ENCODE peak calls at places on chromosomes 2 and 18, in five cellular contexts. U is RWPE2, W is upper lobe of right lung, H is astrocyte of the spinal cord, T is posterior cingulate gyrus. R is an unnamed sample.

GRCh38 chr2:72562451-72563153 is 263.2 kb downstream of the EXOC6B start:
- DNase-seq in W (no peak), U (no peak), H (peak; percentile 42), T (no peak), R (no peak)

GRCh38 chr2:205405194-205405593 is 277.1 kb upstream of the NRP2 start:
- DNase-seq in T (no peak), H (peak; percentile 31), W (no peak), U (no peak), R (no peak)

GRCh38 chr18:40413160-40413559 is 1541.9 kb upstream of the PIK3C3 start:
- DNase-seq in T (peak; percentile 28), U (no peak), W (no peak), H (peak; percentile 24), R (no peak)

GRCh38 chr2:56357655-56358295 is 174.0 kb downstream of the CCDC85A start:
- DNase-seq in W (no peak), U (no peak), T (no peak), H (peak; percentile 6), R (no peak)

GRCh38 chr2:217497850-217498377 is 504.9 kb downstream of the TNS1 start:
- DNase-seq in W (no peak), T (no peak), H (no peak), U (no peak), R (no peak)

GRCh38 chr2:84971799-84972790 is 1.1 kb downstream of the KCMF1 start:
- DNase-seq in H (peak; percentile 31), U (no peak), T (peak; percentile 19), W (peak; percentile 83), R (peak; percentile 80)

GRCh38 chr2:157093666-157094065 is 163.8 kb upstream of the GALNT5 start:
- DNase-seq in H (no peak), W (no peak), T (no peak), U (no peak), R (no peak)

GRCh38 chr2:80863166-80863714 is 558.7 kb upstream of the LRRTM1 start:
- DNase-seq in H (no peak), W (peak; percentile 51), T (no peak), U (no peak), R (no peak)

GRCh38 chr2:127158614-127159290 is 51.8 kb upstream of the BIN1 start:
- DNase-seq in W (no peak), H (no peak), T (no peak), U (no peak), R (peak; percentile 57)

GRCh38 chr18:7413906-7414305 is 153.2 kb upstream of the PTPRM start:
- DNase-seq in W (no peak), T (no peak), H (no peak), U (no peak), R (no peak)

GRCh38 chr2:64362562-64363026 is 91.4 kb upstream of the LGALSL start:
- DNase-seq in H (no peak), T (no peak), W (no peak), U (peak; percentile 93), R (no peak)

GRCh38 chr2:224646242-224646846 is 61.2 kb upstream of the CUL3 start:
- DNase-seq in U (no peak), H (peak; percentile 7), T (no peak), W (no peak), R (no peak)

GRCh38 chr2:171595896-171596295 is 73.6 kb downstream of the CYBRD1 start:
- DNase-seq in U (no peak), T (no peak), H (peak; percentile 91), W (no peak), R (no peak)

GRCh38 chr2:188870289-188870688 is 103.9 kb upstream of the COL3A1 start:
- DNase-seq in H (peak; percentile 80), W (no peak), T (no peak), U (no peak), R (no peak)

GRCh38 chr2:196415384-196415783 is 224.1 kb upstream of the CCDC150 start:
- DNase-seq in T (no peak), H (no peak), W (no peak), U (no peak), R (no peak)

GRCh38 chr2:38863061-38863695 is 12.6 kb downstream of the DHX57 start:
- DNase-seq in U (no peak), H (no peak), W (no peak), T (no peak), R (no peak)

GRCh38 chr2:103119352-103119751 is 357.5 kb downstream of the TMEM182 start:
- DNase-seq in T (no peak), W (no peak), H (no peak), U (no peak), R (no peak)

GRCh38 chr2:67994716-67995115 is 68.1 kb downstream of the C1D start:
- DNase-seq in W (no peak), U (no peak), H (no peak), T (no peak), R (no peak)

GRCh38 chr18:10074122-10074521 is 160.3 kb downstream of the VAPA start:
- DNase-seq in W (no peak), U (no peak), H (no peak), T (no peak), R (no peak)

GRCh38 chr2:236352761-236353593 is 88.8 kb upstream of the ASB18 start:
- DNase-seq in W (no peak), H (peak; percentile 33), T (no peak), U (no peak), R (no peak)

GRCh38 chr2:110713508-110714362 is 18.6 kb upstream of the ACOXL start:
- DNase-seq in H (no peak), T (no peak), W (no peak), U (no peak), R (no peak)

GRCh38 chr2:237235383-237236095 is 149.8 kb downstream of the COPS8 start:
- DNase-seq in W (no peak), H (peak; percentile 97), U (no peak), T (no peak), R (peak; percentile 80)

GRCh38 chr2:121099329-121100318 is 185.4 kb downstream of the TFCP2L1 start:
- DNase-seq in H (no peak), W (peak; percentile 74), U (no peak), T (no peak), R (no peak)

GRCh38 chr18:78635093-78635800 is 344.4 kb upstream of the SALL3 start:
- DNase-seq in H (no peak), W (no peak), U (peak; percentile 29), T (no peak), R (peak; percentile 62)

GRCh38 chr2:42327125-42327524 is 33.9 kb downstream of the COX7A2L start:
- DNase-seq in U (no peak), T (no peak), W (no peak), H (no peak), R (no peak)

GRCh38 chr2:567865-568638 is 109.2 kb downstream of the TMEM18 start:
- DNase-seq in W (no peak), H (peak; percentile 64), T (no peak), U (no peak), R (no peak)

GRCh38 chr2:105376010-105376409 is 22.8 kb downstream of the FHL2 start:
- DNase-seq in W (no peak), H (no peak), U (no peak), T (no peak), R (no peak)

GRCh38 chr2:169709970-169710369 is 15.7 kb downstream of the PHOSPHO2 start:
- DNase-seq in T (no peak), W (no peak), U (no peak), H (no peak), R (no peak)

GRCh38 chr2:241659150-241659739 is 21.8 kb downstream of the ATG4B start:
- DNase-seq in H (peak; percentile 81), T (peak; percentile 60), W (no peak), U (no peak), R (peak; percentile 74)

GRCh38 chr18:48765053-48765452 is 185.7 kb downstream of the SMAD7 start:
- DNase-seq in U (no peak), H (no peak), W (no peak), T (no peak), R (no peak)

GRCh38 chr2:94978917-94979316 is 46.6 kb upstream of the MAL start:
- DNase-seq in U (no peak), H (no peak), T (no peak), W (no peak), R (no peak)

GRCh38 chr2:96556441-96557330 is 20.1 kb downstream of the ARID5A start:
- DNase-seq in T (no peak), U (no peak), H (peak; percentile 65), W (no peak), R (no peak)

GRCh38 chr18:32896781-32897547 is 124.1 kb upstream of the KLHL14 start:
- DNase-seq in H (no peak), W (no peak), T (no peak), U (no peak), R (no peak)

GRCh38 chr2:204545861-204546773 is 842 bp downstream of the PARD3B start:
- DNase-seq in U (no peak), W (peak; percentile 75), H (no peak), T (no peak), R (no peak)